ENCODE peak calls at places on chromosomes 11 and 22, in nine cellular contexts. One of them, this sample, is unnamed.

GRCh38 chr11:6307879-6308278 is 12.4 kb downstream of the CAVIN3 start:
- DNase-seq in tibial nerve: no peak
- DNase-seq in esophagus muscularis mucosa: no peak
- DNase-seq in transverse colon: no peak
- DNase-seq in AG10803: peak
- DNase-seq in coronary artery: no peak
- DNase-seq in A549: no peak
- DNase-seq in kidney: no peak
- DNase-seq in AG04450: no peak
- DNase-seq in this sample: peak

GRCh38 chr11:29318134-29318845 is 698.5 kb downstream of the KCNA4 start:
- DNase-seq in tibial nerve: no peak
- DNase-seq in coronary artery: no peak
- DNase-seq in A549: no peak
- DNase-seq in AG04450: no peak
- DNase-seq in kidney: no peak
- DNase-seq in AG10803: peak
- DNase-seq in transverse colon: no peak
- DNase-seq in esophagus muscularis mucosa: no peak
- DNase-seq in this sample: peak

GRCh38 chr11:10601722-10602281 is 33.3 kb upstream of the LYVE1 start:
- DNase-seq in AG10803: no peak
- DNase-seq in tibial nerve: no peak
- DNase-seq in AG04450: no peak
- DNase-seq in coronary artery: no peak
- DNase-seq in kidney: peak
- DNase-seq in A549: no peak
- DNase-seq in transverse colon: no peak
- DNase-seq in esophagus muscularis mucosa: peak
- DNase-seq in this sample: no peak

GRCh38 chr11:108698844-108699642 is 34.2 kb downstream of the DDX10 start:
- DNase-seq in A549: no peak
- DNase-seq in tibial nerve: no peak
- DNase-seq in transverse colon: no peak
- DNase-seq in esophagus muscularis mucosa: no peak
- DNase-seq in coronary artery: no peak
- DNase-seq in AG04450: no peak
- DNase-seq in kidney: no peak
- DNase-seq in AG10803: peak
- DNase-seq in this sample: no peak

GRCh38 chr11:82992219-82992618 is 79.5 kb downstream of the RAB30 start:
- DNase-seq in AG04450: no peak
- DNase-seq in tibial nerve: no peak
- DNase-seq in AG10803: no peak
- DNase-seq in coronary artery: no peak
- DNase-seq in esophagus muscularis mucosa: no peak
- DNase-seq in kidney: no peak
- DNase-seq in transverse colon: no peak
- DNase-seq in A549: no peak
- DNase-seq in this sample: no peak

GRCh38 chr11:130601141-130601540 is 152.7 kb downstream of the ADAMTS15 start:
- DNase-seq in AG10803: peak
- DNase-seq in A549: no peak
- DNase-seq in transverse colon: peak
- DNase-seq in tibial nerve: peak
- DNase-seq in kidney: peak
- DNase-seq in AG04450: no peak
- DNase-seq in esophagus muscularis mucosa: peak
- DNase-seq in coronary artery: peak
- DNase-seq in this sample: peak

GRCh38 chr11:3860360-3860759 is 4.9 kb downstream of the STIM1 start:
- DNase-seq in esophagus muscularis mucosa: no peak
- DNase-seq in coronary artery: no peak
- DNase-seq in tibial nerve: no peak
- DNase-seq in kidney: no peak
- DNase-seq in transverse colon: no peak
- DNase-seq in A549: no peak
- DNase-seq in AG04450: no peak
- DNase-seq in AG10803: no peak
- DNase-seq in this sample: peak

GRCh38 chr11:134019500-134019899 is 49.4 kb upstream of the JAM3 start:
- DNase-seq in AG10803: no peak
- DNase-seq in AG04450: no peak
- DNase-seq in coronary artery: no peak
- DNase-seq in esophagus muscularis mucosa: no peak
- DNase-seq in tibial nerve: no peak
- DNase-seq in transverse colon: no peak
- DNase-seq in A549: no peak
- DNase-seq in kidney: no peak
- DNase-seq in this sample: no peak

GRCh38 chr11:114915871-114916270 is 237.5 kb downstream of the NXPE2 start:
- DNase-seq in transverse colon: no peak
- DNase-seq in coronary artery: no peak
- DNase-seq in kidney: no peak
- DNase-seq in AG04450: no peak
- DNase-seq in A549: no peak
- DNase-seq in AG10803: no peak
- DNase-seq in tibial nerve: no peak
- DNase-seq in esophagus muscularis mucosa: peak
- DNase-seq in this sample: no peak

GRCh38 chr11:773830-774229 is 3.5 kb downstream of the GATD1 start:
- DNase-seq in AG10803: no peak
- DNase-seq in A549: no peak
- DNase-seq in transverse colon: no peak
- DNase-seq in AG04450: no peak
- DNase-seq in tibial nerve: no peak
- DNase-seq in esophagus muscularis mucosa: no peak
- DNase-seq in kidney: no peak
- DNase-seq in coronary artery: no peak
- DNase-seq in this sample: no peak

GRCh38 chr22:49838771-49839717 is 11.4 kb upstream of the BRD1 start:
- DNase-seq in tibial nerve: no peak
- DNase-seq in AG04450: no peak
- DNase-seq in AG10803: no peak
- DNase-seq in coronary artery: no peak
- DNase-seq in esophagus muscularis mucosa: no peak
- DNase-seq in kidney: peak
- DNase-seq in transverse colon: peak
- DNase-seq in A549: no peak
- DNase-seq in this sample: peak

GRCh38 chr11:1077417-1078119 is 2.9 kb downstream of the MUC2 start:
- DNase-seq in esophagus muscularis mucosa: no peak
- DNase-seq in coronary artery: no peak
- DNase-seq in AG10803: no peak
- DNase-seq in kidney: peak
- DNase-seq in A549: no peak
- DNase-seq in AG04450: no peak
- DNase-seq in tibial nerve: no peak
- DNase-seq in transverse colon: no peak
- DNase-seq in this sample: no peak

GRCh38 chr11:75639752-75640151 is 29.1 kb downstream of the MAP6 start:
- DNase-seq in transverse colon: peak
- DNase-seq in AG10803: peak
- DNase-seq in tibial nerve: peak
- DNase-seq in A549: no peak
- DNase-seq in coronary artery: no peak
- DNase-seq in esophagus muscularis mucosa: peak
- DNase-seq in kidney: peak
- DNase-seq in AG04450: no peak
- DNase-seq in this sample: peak

GRCh38 chr11:45253640-45254039 is 32.5 kb downstream of the SYT13 start:
- DNase-seq in AG04450: no peak
- DNase-seq in transverse colon: no peak
- DNase-seq in kidney: no peak
- DNase-seq in A549: no peak
- DNase-seq in AG10803: no peak
- DNase-seq in esophagus muscularis mucosa: no peak
- DNase-seq in coronary artery: no peak
- DNase-seq in tibial nerve: no peak
- DNase-seq in this sample: no peak

GRCh38 chr11:119796363-119797060 is 67.5 kb upstream of the NECTIN1 start:
- DNase-seq in tibial nerve: no peak
- DNase-seq in coronary artery: no peak
- DNase-seq in kidney: peak
- DNase-seq in AG04450: no peak
- DNase-seq in transverse colon: no peak
- DNase-seq in A549: no peak
- DNase-seq in AG10803: no peak
- DNase-seq in esophagus muscularis mucosa: no peak
- DNase-seq in this sample: no peak

GRCh38 chr11:88480217-88480616 is 142.7 kb upstream of the CTSC start:
- DNase-seq in AG04450: peak
- DNase-seq in tibial nerve: no peak
- DNase-seq in esophagus muscularis mucosa: no peak
- DNase-seq in kidney: no peak
- DNase-seq in transverse colon: no peak
- DNase-seq in AG10803: peak
- DNase-seq in coronary artery: no peak
- DNase-seq in A549: no peak
- DNase-seq in this sample: peak

GRCh38 chr11:88482871-88483301 is 145.3 kb upstream of the CTSC start:
- DNase-seq in AG04450: peak
- DNase-seq in A549: no peak
- DNase-seq in AG10803: peak
- DNase-seq in esophagus muscularis mucosa: no peak
- DNase-seq in kidney: no peak
- DNase-seq in transverse colon: no peak
- DNase-seq in tibial nerve: no peak
- DNase-seq in coronary artery: no peak
- DNase-seq in this sample: peak

GRCh38 chr11:88489030-88489429 is 151.5 kb upstream of the CTSC start:
- DNase-seq in AG10803: no peak
- DNase-seq in coronary artery: no peak
- DNase-seq in tibial nerve: no peak
- DNase-seq in kidney: no peak
- DNase-seq in transverse colon: no peak
- DNase-seq in A549: no peak
- DNase-seq in AG04450: no peak
- DNase-seq in esophagus muscularis mucosa: no peak
- DNase-seq in this sample: peak

GRCh38 chr11:88487646-88488045 is 150.1 kb upstream of the CTSC start:
- DNase-seq in AG10803: no peak
- DNase-seq in AG04450: no peak
- DNase-seq in transverse colon: no peak
- DNase-seq in A549: no peak
- DNase-seq in tibial nerve: no peak
- DNase-seq in coronary artery: no peak
- DNase-seq in kidney: no peak
- DNase-seq in esophagus muscularis mucosa: no peak
- DNase-seq in this sample: no peak

DNA sequence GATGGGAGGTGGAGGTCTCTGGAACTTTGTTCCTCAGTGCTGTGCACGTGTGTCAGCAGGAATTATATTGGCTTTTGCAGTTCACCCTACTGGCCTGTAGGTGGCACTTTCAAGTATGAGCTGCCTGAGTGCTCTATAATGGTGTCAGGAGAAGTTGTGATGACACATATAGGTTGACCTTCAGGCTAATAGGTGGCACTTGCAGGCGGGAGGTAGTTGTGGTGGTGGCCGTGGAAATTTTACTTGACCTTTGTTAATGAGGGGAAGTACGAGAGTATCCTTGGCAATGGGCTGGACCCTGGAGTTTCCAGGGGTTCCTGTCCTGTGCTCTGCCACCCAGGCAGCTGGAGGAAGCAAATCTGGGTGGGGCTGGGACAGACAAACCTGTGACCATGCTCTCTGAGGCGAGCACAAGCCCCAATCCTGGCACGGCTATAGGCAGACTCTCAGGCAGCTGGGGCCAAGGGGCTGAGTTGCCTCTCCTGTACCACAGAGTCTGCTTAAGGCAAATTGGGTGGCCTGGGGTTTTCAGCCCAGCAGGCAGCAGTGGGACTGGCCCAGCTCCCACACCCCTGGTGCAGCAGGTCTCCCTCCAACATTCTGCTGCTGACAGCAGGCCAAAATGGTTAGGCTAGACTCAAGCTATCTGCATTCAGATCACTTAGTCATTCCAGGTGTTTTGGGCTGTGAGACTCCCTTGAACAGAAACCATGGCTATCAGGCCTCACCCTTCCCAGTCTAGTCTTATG is 147.5 kb upstream of the CTSC start:
- DNase-seq in kidney: peak
- DNase-seq in A549: peak
- DNase-seq in esophagus muscularis mucosa: no peak
- DNase-seq in coronary artery: no peak
- DNase-seq in AG10803: peak
- DNase-seq in AG04450: no peak
- DNase-seq in tibial nerve: no peak
- DNase-seq in transverse colon: peak
- DNase-seq in this sample: no peak
- H3K4me3 ChIP-seq in kidney: no peak
- H3K4me3 ChIP-seq in A549: no peak
- H3K4me3 ChIP-seq in esophagus muscularis mucosa: no peak
- H3K4me3 ChIP-seq in coronary artery: no peak
- H3K4me3 ChIP-seq in AG10803: no peak
- H3K4me3 ChIP-seq in AG04450: no peak
- H3K4me3 ChIP-seq in tibial nerve: no peak
- H3K4me3 ChIP-seq in transverse colon: no peak
- H3K4me3 ChIP-seq in this sample: no peak

GRCh38 chr11:127339376-127339775 is 338.8 kb upstream of the KIRREL3 start:
- DNase-seq in AG04450: no peak
- DNase-seq in esophagus muscularis mucosa: no peak
- DNase-seq in kidney: no peak
- DNase-seq in transverse colon: no peak
- DNase-seq in tibial nerve: no peak
- DNase-seq in AG10803: no peak
- DNase-seq in coronary artery: no peak
- DNase-seq in A549: no peak
- DNase-seq in this sample: no peak
- H3K4me3 ChIP-seq in AG04450: no peak
- H3K4me3 ChIP-seq in esophagus muscularis mucosa: no peak
- H3K4me3 ChIP-seq in kidney: no peak
- H3K4me3 ChIP-seq in transverse colon: no peak
- H3K4me3 ChIP-seq in tibial nerve: no peak
- H3K4me3 ChIP-seq in AG10803: no peak
- H3K4me3 ChIP-seq in coronary artery: no peak
- H3K4me3 ChIP-seq in A549: no peak
- H3K4me3 ChIP-seq in this sample: no peak

DNA sequence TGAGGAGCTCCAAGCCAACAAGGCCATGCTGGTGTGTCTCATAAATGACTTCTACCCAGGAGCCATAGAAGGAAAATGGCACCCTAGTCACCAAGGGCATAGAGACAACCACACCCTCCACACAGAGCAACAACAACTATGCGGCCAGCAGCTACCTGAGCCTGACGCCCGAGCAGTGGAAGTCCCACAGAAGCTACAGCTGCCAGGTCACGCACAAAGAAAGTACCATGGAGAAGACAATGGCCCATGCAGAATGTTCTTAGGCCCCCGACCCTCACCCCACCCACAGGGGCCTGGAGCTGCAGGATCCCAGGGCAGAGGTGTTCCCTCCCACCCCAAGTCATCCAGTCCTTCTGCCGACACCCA is 28.0 kb downstream of the IGLL5 start:
- DNase-seq in esophagus muscularis mucosa: no peak
- DNase-seq in transverse colon: no peak
- DNase-seq in AG04450: no peak
- DNase-seq in coronary artery: no peak
- DNase-seq in A549: no peak
- DNase-seq in AG10803: no peak
- DNase-seq in tibial nerve: no peak
- DNase-seq in kidney: peak
- DNase-seq in this sample: no peak
- H3K4me3 ChIP-seq in esophagus muscularis mucosa: no peak
- H3K4me3 ChIP-seq in transverse colon: no peak
- H3K4me3 ChIP-seq in AG04450: no peak
- H3K4me3 ChIP-seq in coronary artery: no peak
- H3K4me3 ChIP-seq in A549: no peak
- H3K4me3 ChIP-seq in AG10803: no peak
- H3K4me3 ChIP-seq in tibial nerve: no peak
- H3K4me3 ChIP-seq in kidney: no peak
- H3K4me3 ChIP-seq in this sample: no peak

GRCh38 chr22:20211409-20211996 is 56.6 kb downstream of the RTN4R start:
- DNase-seq in transverse colon: no peak
- DNase-seq in esophagus muscularis mucosa: no peak
- DNase-seq in A549: no peak
- DNase-seq in coronary artery: no peak
- DNase-seq in tibial nerve: no peak
- DNase-seq in kidney: no peak
- DNase-seq in AG04450: no peak
- DNase-seq in AG10803: no peak
- DNase-seq in this sample: no peak
- H3K4me3 ChIP-seq in transverse colon: no peak
- H3K4me3 ChIP-seq in esophagus muscularis mucosa: no peak
- H3K4me3 ChIP-seq in A549: no peak
- H3K4me3 ChIP-seq in coronary artery: no peak
- H3K4me3 ChIP-seq in tibial nerve: peak
- H3K4me3 ChIP-seq in kidney: no peak
- H3K4me3 ChIP-seq in AG04450: no peak
- H3K4me3 ChIP-seq in AG10803: no peak
- H3K4me3 ChIP-seq in this sample: no peak

This sample was measured in astrocyte of the spinal cord.